ENCODE peak calls at places on chromosomes 3 and 15, in five cellular contexts. B is posterior vena cava, P is mucosa of descending colon, L is AG20443, Z is NCI-H2171 treated with DMSO at 0.1 percent for 48 hours. O is an unnamed sample.
A peak's percentile ranks its signal among the peaks of the same experiment; 100 is the strongest.

GRCh38 chr3:127037971-127038446 is 55.1 kb downstream of the PLXNA1 start:
- DNase-seq in B (peak; percentile 77), P (peak; percentile 33), L (no peak), Z (peak; percentile 49), O (no peak)

GRCh38 chr15:80823995-80824394 is 44.8 kb downstream of the CEMIP start:
- DNase-seq in B (no peak), P (no peak), L (no peak), Z (peak; percentile 86), O (no peak)

GRCh38 chr15:75182187-75183131 is 19.2 kb upstream of the C15orf39 start:
- DNase-seq in B (peak; percentile 79), P (no peak), L (no peak), Z (no peak), O (no peak)

GRCh38 chr3:177946515-177946914 is 589.7 kb upstream of the KCNMB2 start:
- DNase-seq in B (no peak), P (no peak), L (no peak), Z (no peak), O (no peak)

GRCh38 chr3:121529308-121529707 is 16.5 kb downstream of the POLQ start:
- DNase-seq in B (no peak), P (no peak), L (peak; percentile 41), Z (no peak), O (no peak)

GRCh38 chr3:58164916-58165821 is 45.6 kb downstream of the DNASE1L3 start:
- DNase-seq in B (peak; percentile 66), P (no peak), L (no peak), Z (no peak), O (no peak)

GRCh38 chr3:101939391-101939790 is 90.1 kb downstream of the NFKBIZ start:
- DNase-seq in B (no peak), P (no peak), L (no peak), Z (no peak), O (no peak)

GRCh38 chr3:65126527-65127440 is 439.0 kb upstream of the ADAMTS9 start:
- DNase-seq in B (no peak), P (no peak), L (peak; percentile 57), Z (no peak), O (no peak)

GRCh38 chr3:12983326-12983725 is 89.9 kb downstream of the IQSEC1 start:
- DNase-seq in B (peak; percentile 54), P (no peak), L (no peak), Z (no peak), O (no peak)

GRCh38 chr15:88833688-88834087 is 30.5 kb downstream of the ACAN start:
- DNase-seq in B (no peak), P (no peak), L (no peak), Z (no peak), O (no peak)

GRCh38 chr15:52491460-52491859 is 37.2 kb downstream of the MYO5A start:
- DNase-seq in B (no peak), P (no peak), L (peak; percentile 48), Z (no peak), O (no peak)

GRCh38 chr15:83658406-83658805 is 4.5 kb downstream of the ADAMTSL3 start:
- DNase-seq in B (no peak), P (no peak), L (no peak), Z (no peak), O (no peak)

GRCh38 chr3:148962513-148962912 is 28.8 kb upstream of the GYG1 start:
- DNase-seq in B (no peak), P (no peak), L (peak; percentile 69), Z (no peak), O (no peak)

GRCh38 chr15:88204584-88204983 is 52.0 kb downstream of the NTRK3 start:
- DNase-seq in B (no peak), P (no peak), L (no peak), Z (no peak), O (no peak)

GRCh38 chr15:65939901-65940617 is 70.8 kb downstream of the RAB11A start:
- DNase-seq in B (no peak), P (no peak), L (peak; percentile 95), Z (no peak), O (no peak)

GRCh38 chr3:81289676-81290075 is 471.8 kb downstream of the GBE1 start:
- DNase-seq in B (no peak), P (no peak), L (no peak), Z (no peak), O (no peak)

GRCh38 chr15:62389887-62390792 is 225.1 kb upstream of the C2CD4B start:
- DNase-seq in B (peak; percentile 91), P (peak; percentile 81), L (peak; percentile 96), Z (peak; percentile 71), O (no peak)

GRCh38 chr3:185824051-185824466 is 783 bp downstream of the IGF2BP2 start:
- DNase-seq in B (no peak), P (peak; percentile 64), L (peak; percentile 22), Z (no peak), O (no peak)

GRCh38 chr3:9781551-9781950 is 10.7 kb downstream of the TADA3 start:
- DNase-seq in B (no peak), P (no peak), L (no peak), Z (no peak), O (no peak)

GRCh38 chr3:16425398-16426057 is 88.0 kb downstream of the RFTN1 start:
- DNase-seq in B (no peak), P (no peak), L (no peak), Z (no peak), O (no peak)

GRCh38 chr3:144362126-144362525 is 390.5 kb downstream of the DIPK2A start:
- DNase-seq in B (no peak), P (no peak), L (peak; percentile 9), Z (peak; percentile 31), O (no peak)

O was measured in thoracic aorta.